ENCODE peak calls at places on chromosomes 3 and 15, in nine cellular contexts. D is neuronal stem cell, I is astrocyte, U is hepatocyte, N is mammary epithelial cell, K is A549, H is HCT116, R is PC-3, G is GM12878. C is an unnamed sample.
A peak's percentile ranks its signal among the peaks of the same experiment; 100 is the strongest.

GRCh38 chr3:124620600-124621063 is 109.6 kb upstream of the UMPS start:
- DNase-seq in U (peak; percentile 80), G (peak; percentile 38), I (peak; percentile 14), R (no peak), K (peak; percentile 12), N (no peak), H (no peak), D (no peak), C (no peak)

GRCh38 chr3:59052803-59053411 is 3.1 kb upstream of the CFAP20DC start:
- DNase-seq in I (peak; percentile 9), G (no peak), N (peak; percentile 59), D (no peak), K (no peak), H (peak; percentile 27), U (peak; percentile 47), R (peak; percentile 65), C (peak; percentile 80)

GRCh38 chr15:64443016-64443415 is 17.4 kb upstream of the ZNF609 start:
- DNase-seq in G (no peak), K (no peak), H (no peak), D (no peak), U (no peak), N (no peak), R (no peak), I (peak; percentile 54), C (no peak)

GRCh38 chr3:4772171-4772804 is 206.9 kb upstream of the BHLHE40 start:
- DNase-seq in G (no peak), H (no peak), U (peak; percentile 27), D (no peak), I (peak; percentile 65), R (peak; percentile 27), N (no peak), K (no peak), C (no peak)

GRCh38 chr15:35210370-35210769 is 125.3 kb upstream of the NANOGP8 start:
- DNase-seq in R (no peak), G (no peak), I (no peak), K (no peak), U (no peak), N (no peak), D (no peak), H (no peak), C (no peak)

GRCh38 chr3:175940881-175941280 is 1081.7 kb downstream of the NAALADL2 start:
- DNase-seq in I (no peak), D (no peak), G (no peak), K (no peak), N (peak; percentile 11), U (peak; percentile 7), R (peak; percentile 47), H (no peak), C (peak; percentile 58)

GRCh38 chr15:69957175-69957574 is 140.5 kb downstream of the TLE3 start:
- DNase-seq in I (no peak), G (no peak), R (no peak), H (no peak), K (no peak), N (no peak), U (no peak), D (no peak), C (peak; percentile 64)

GRCh38 chr15:88644741-88645140 is 5.9 kb downstream of the ISG20 start:
- DNase-seq in K (no peak), U (no peak), D (no peak), R (no peak), H (no peak), N (no peak), I (no peak), G (no peak), C (no peak)

GRCh38 chr3:11465744-11466611 is 177.7 kb downstream of the VGLL4 start:
- DNase-seq in I (peak; percentile 95), G (no peak), H (no peak), D (no peak), U (peak; percentile 70), N (no peak), K (no peak), R (no peak), C (no peak)

GRCh38 chr3:72951259-72951722 is 45.3 kb upstream of the PPP4R2 start:
- DNase-seq in H (no peak), D (no peak), R (no peak), K (no peak), G (peak; percentile 44), I (no peak), U (no peak), N (no peak), C (no peak)

GRCh38 chr3:72950372-72950771 is 46.2 kb upstream of the PPP4R2 start:
- DNase-seq in D (no peak), I (no peak), G (no peak), N (no peak), H (no peak), R (no peak), U (no peak), K (no peak), C (no peak)

GRCh38 chr3:72949016-72949415 is 47.6 kb upstream of the PPP4R2 start:
- DNase-seq in G (no peak), H (no peak), U (no peak), R (no peak), I (no peak), N (no peak), K (no peak), D (no peak), C (no peak)

GRCh38 chr3:72953325-72953956 is 43.2 kb upstream of the PPP4R2 start:
- DNase-seq in G (no peak), D (no peak), I (no peak), U (peak; percentile 38), H (no peak), N (no peak), R (peak; percentile 29), K (no peak), C (no peak)

DNA sequence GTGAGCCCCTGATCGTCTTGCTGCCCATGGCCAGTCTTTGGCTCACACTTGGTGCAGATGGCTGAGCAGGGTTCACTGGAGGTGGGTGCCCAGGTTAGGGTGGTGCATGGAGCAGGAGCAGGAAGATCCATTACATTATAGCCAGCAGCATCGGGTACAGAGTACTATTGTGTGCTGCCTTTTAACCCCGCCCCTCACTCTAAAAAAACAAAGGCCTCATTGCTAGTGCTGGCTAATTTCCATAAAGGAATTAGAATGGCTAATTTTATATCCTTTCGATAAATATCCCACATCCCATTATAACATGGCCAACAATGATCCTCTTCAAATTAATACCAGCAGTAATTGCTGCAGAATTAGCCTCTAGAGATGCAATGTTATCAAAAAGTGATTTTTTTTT is 45.8 kb upstream of the PPP4R2 start:
- DNase-seq in R (no peak), D (no peak), K (no peak), I (no peak), U (no peak), G (no peak), N (no peak), H (no peak), C (no peak)
- H3K4me2 ChIP-seq in R (no peak overlapping the region), D (no peak overlapping the region), K (no peak overlapping the region), I (no peak overlapping the region), U (no peak overlapping the region), G (peak overlapping the region; percentile 73), N (no peak overlapping the region), H (no peak overlapping the region), C (no peak overlapping the region)

GRCh38 chr15:86762874-86763273 is 683.2 kb downstream of the AGBL1 start:
- DNase-seq in K (no peak), I (no peak), G (no peak), R (no peak), U (no peak), N (no peak), H (no peak), D (no peak), C (no peak)

GRCh38 chr15:86756688-86757087 is 677.0 kb downstream of the AGBL1 start:
- DNase-seq in R (no peak), H (no peak), D (no peak), U (no peak), I (no peak), G (no peak), K (no peak), N (no peak), C (no peak)

DNA sequence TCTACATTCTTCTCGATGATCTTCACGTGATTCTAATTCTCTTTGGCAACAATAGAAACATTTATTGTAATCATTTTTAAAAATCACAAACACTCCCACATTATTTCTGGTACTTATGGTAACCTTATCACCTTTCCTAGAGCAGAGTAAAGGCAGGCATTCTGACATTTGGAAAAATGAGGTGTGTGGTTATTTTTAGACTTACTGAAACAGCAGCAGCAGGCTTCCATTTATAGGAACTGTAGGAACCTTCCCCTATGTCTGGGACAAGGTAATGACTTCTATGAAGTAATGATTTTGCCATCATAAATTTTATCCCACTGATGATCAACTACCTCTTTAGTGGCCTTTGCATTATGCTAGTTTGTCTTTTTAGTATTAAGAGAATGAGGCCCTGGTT is 680.1 kb downstream of the AGBL1 start:
- DNase-seq in D (no peak), N (no peak), K (no peak), R (no peak), G (no peak), U (no peak), I (no peak), H (no peak), C (no peak)
- H3K9me3 ChIP-seq in D (no peaks in the 10 kb centered on the region), N (no peaks in the 10 kb centered on the region), K (no peaks in the 10 kb centered on the region), R (no peaks in the 10 kb centered on the region), G (no peaks in the 10 kb centered on the region), U (no peaks in the 10 kb centered on the region), I (no peaks in the 10 kb centered on the region), H (peaks cover 7% of the 10 kb centered on the region), C (no peaks in the 10 kb centered on the region)

GRCh38 chr15:26083457-26084350 is 220.6 kb upstream of the ATP10A start:
- DNase-seq in H (no peak), I (peak; percentile 25), U (no peak), N (no peak), R (no peak), G (no peak), K (no peak), D (no peak), C (no peak)
- H3K4me3 ChIP-seq in H (no peak overlapping the region), I (no peak overlapping the region), U (no peak overlapping the region), N (no peak overlapping the region), R (peak overlapping the region; percentile 71), G (no peak overlapping the region), K (no peak overlapping the region), D (no peak overlapping the region), C (no peak overlapping the region)

GRCh38 chr3:126895178-126896066 is 87.5 kb upstream of the PLXNA1 start:
- DNase-seq in K (peak; percentile 10), H (no peak), N (peak; percentile 59), I (no peak), G (no peak), R (peak; percentile 61), U (no peak), D (no peak), C (no peak)

GRCh38 chr3:126896941-126897340 is 86.0 kb upstream of the PLXNA1 start:
- DNase-seq in K (no peak), U (no peak), I (no peak), H (no peak), G (no peak), R (no peak), D (no peak), N (no peak), C (no peak)

GRCh38 chr3:126894516-126894915 is 88.4 kb upstream of the PLXNA1 start:
- DNase-seq in H (no peak), D (no peak), G (no peak), K (no peak), U (no peak), I (no peak), N (no peak), R (no peak), C (no peak)

GRCh38 chr3:126897943-126898342 is 85.0 kb upstream of the PLXNA1 start:
- DNase-seq in U (no peak), H (no peak), D (no peak), R (no peak), G (no peak), I (no peak), K (no peak), N (no peak), C (no peak)

DNA sequence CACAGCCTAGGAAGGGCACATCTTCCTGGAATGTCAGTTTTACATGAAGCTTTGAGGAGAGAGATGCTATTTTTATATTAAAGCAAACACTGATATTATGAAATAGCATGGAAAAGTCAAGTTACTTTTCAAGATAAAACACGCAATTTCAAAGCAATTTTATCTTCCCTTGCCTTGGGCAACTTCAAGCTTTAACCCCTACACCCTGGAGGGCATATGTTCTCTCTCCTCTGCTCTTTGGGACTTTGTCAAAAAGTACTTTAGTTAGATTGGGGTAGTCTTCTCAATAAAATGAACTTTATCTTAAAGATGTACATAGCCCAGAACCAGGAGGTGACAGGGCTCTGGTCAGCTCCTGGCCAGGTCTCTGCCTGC is 86.9 kb upstream of the PLXNA1 start:
- DNase-seq in N (no peak), U (no peak), R (no peak), I (no peak), H (no peak), D (no peak), G (no peak), K (no peak), C (no peak)
- H3K4me2 ChIP-seq in N (no peak overlapping the region), U (no peak overlapping the region), R (peak overlapping the region; percentile 3), I (no peak overlapping the region), H (no peak overlapping the region), D (no peak overlapping the region), G (no peak overlapping the region), K (peak overlapping the region; percentile 48), C (no peak overlapping the region)